ENCODE peak calls at places on chromosomes 11 and 22, in eight cellular contexts. F is left ventricle myocardium inferior, Q is lower leg skin, J is neural crest cell, T is AG09309, M is HFFc6, Y is lower lobe of right lung, S is brain microvascular endothelial cell. P is an unnamed sample.

GRCh38 chr22:42747701-42748513 is 27.2 kb upstream of the A4GALT start:
- DNase-seq in F (no peak), Q (no peak), J (no peak), T (peak; percentile 46), M (peak; percentile 74), Y (no peak), S (peak; percentile 66), P (no peak)

GRCh38 chr11:17494019-17494418 is 17.4 kb upstream of the ABCC8 start:
- DNase-seq in F (no peak), Q (no peak), J (no peak), T (no peak), M (no peak), Y (no peak), S (no peak), P (no peak)

GRCh38 chr22:50696251-50696798 is 23.7 kb downstream of the SHANK3 start:
- DNase-seq in F (peak; percentile 12), Q (no peak), J (no peak), T (no peak), M (no peak), Y (peak; percentile 27), S (no peak), P (peak; percentile 5)

GRCh38 chr22:45455212-45455611 is 41.7 kb downstream of the RIBC2 start:
- DNase-seq in F (no peak), Q (no peak), J (no peak), T (no peak), M (peak; percentile 65), Y (no peak), S (no peak), P (no peak)

GRCh38 chr22:46432164-46433068 is 96.9 kb downstream of the TRMU start:
- DNase-seq in F (no peak), Q (no peak), J (no peak), T (no peak), M (no peak), Y (no peak), S (no peak), P (no peak)

GRCh38 chr11:111419641-111420327 is 40.7 kb upstream of the POU2AF1 start:
- DNase-seq in F (no peak), Q (no peak), J (no peak), T (no peak), M (no peak), Y (no peak), S (no peak), P (no peak)

GRCh38 chr22:25838960-25839741 is 97.2 kb downstream of the MYO18B start:
- DNase-seq in F (no peak), Q (no peak), J (no peak), T (no peak), M (no peak), Y (no peak), S (no peak), P (no peak)

GRCh38 chr11:87022254-87022653 is 15.5 kb upstream of the TMEM135 start:
- DNase-seq in F (no peak), Q (no peak), J (no peak), T (no peak), M (no peak), Y (no peak), S (no peak), P (no peak)

GRCh38 chr22:42788466-42788865 is 67.8 kb upstream of the A4GALT start:
- DNase-seq in F (no peak), Q (no peak), J (no peak), T (no peak), M (no peak), Y (no peak), S (no peak), P (no peak)

GRCh38 chr11:72079776-72080325 is 491 bp downstream of the NUMA1 start:
- DNase-seq in F (no peak), Q (no peak), J (peak; percentile 13), T (no peak), M (no peak), Y (no peak), S (no peak), P (no peak)

GRCh38 chr11:61567286-61568061 is 13.4 kb downstream of the SYT7 start:
- DNase-seq in F (peak; percentile 78), Q (peak; percentile 75), J (peak; percentile 94), T (peak; percentile 20), M (peak; percentile 43), Y (peak; percentile 80), S (peak; percentile 59), P (peak; percentile 88)

GRCh38 chr11:30329150-30329940 is 6.4 kb downstream of the ARL14EP start:
- DNase-seq in F (no peak), Q (no peak), J (no peak), T (no peak), M (no peak), Y (no peak), S (no peak), P (no peak)

GRCh38 chr22:31139066-31139465 is 1.2 kb downstream of the PLA2G3 start:
- DNase-seq in F (no peak), Q (no peak), J (no peak), T (no peak), M (no peak), Y (peak; percentile 33), S (no peak), P (no peak)

GRCh38 chr11:117921893-117922292 is 7.3 kb downstream of the TMPRSS13 start:
- DNase-seq in F (no peak), Q (no peak), J (no peak), T (no peak), M (no peak), Y (no peak), S (no peak), P (no peak)

GRCh38 chr11:44607987-44608386 is 42.5 kb downstream of the CD82 start:
- DNase-seq in F (no peak), Q (no peak), J (no peak), T (no peak), M (no peak), Y (no peak), S (peak; percentile 29), P (no peak)

GRCh38 chr11:2728663-2729332 is 29.0 kb upstream of the KCNQ1OT1 start:
- DNase-seq in F (no peak), Q (no peak), J (peak; percentile 40), T (no peak), M (no peak), Y (no peak), S (no peak), P (no peak)

GRCh38 chr11:78783301-78783700 is 208.6 kb upstream of the NARS2 start:
- DNase-seq in F (no peak), Q (no peak), J (no peak), T (no peak), M (no peak), Y (no peak), S (no peak), P (no peak)

GRCh38 chr11:63761173-63761572 is 7.4 kb downstream of the ZFTA start:
- DNase-seq in F (no peak), Q (no peak), J (peak; percentile 4), T (no peak), M (no peak), Y (no peak), S (no peak), P (no peak)

GRCh38 chr11:65528819-65529350 is 4.0 kb downstream of the SCYL1 start:
- DNase-seq in F (no peak), Q (no peak), J (no peak), T (no peak), M (no peak), Y (no peak), S (no peak), P (no peak)

GRCh38 chr22:37267128-37267587 is 15.2 kb upstream of the CYTH4 start:
- DNase-seq in F (peak; percentile 42), Q (no peak), J (peak; percentile 76), T (no peak), M (no peak), Y (peak; percentile 71), S (no peak), P (peak; percentile 74)

DNA sequence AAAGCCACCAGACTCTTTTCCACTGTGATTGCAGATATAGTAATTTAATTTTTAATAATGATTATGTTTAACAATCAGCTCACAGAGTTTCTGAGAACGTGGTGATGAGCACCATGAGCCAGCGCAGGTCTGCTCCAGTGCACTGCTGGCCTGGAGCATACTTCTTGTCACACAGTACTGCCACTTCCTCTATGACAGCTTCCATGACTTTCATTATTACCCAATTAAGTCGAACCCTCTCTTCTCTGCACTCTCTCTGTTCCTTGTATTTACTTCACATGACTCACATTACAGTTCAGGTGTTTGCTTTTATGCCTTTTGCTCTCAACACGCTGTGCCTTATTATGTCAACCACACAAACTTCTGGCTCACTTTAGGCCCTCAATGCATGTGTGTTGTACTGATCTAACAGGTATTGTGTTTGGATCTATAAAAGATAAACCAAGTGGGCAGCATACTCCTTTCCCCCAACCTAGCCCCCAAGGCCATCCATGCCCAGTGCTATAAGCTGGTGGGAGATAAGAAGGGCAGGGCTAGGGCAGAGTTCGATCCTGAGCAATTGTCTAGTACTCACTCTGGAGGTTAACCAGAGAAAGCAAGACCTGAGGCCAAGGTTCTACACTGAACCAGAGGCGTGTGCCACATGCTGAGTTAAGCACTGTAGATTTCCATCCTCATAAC is 356.4 kb downstream of the INSC start:
- DNase-seq in F (no peak), Q (no peak), J (no peak), T (no peak), M (no peak), Y (no peak), S (no peak), P (no peak)
- TF ChIP-seq CTCF in F (no peak), Q (no peak), J (no peak), T (no peak), M (no peak), Y (no peak), S (no peak), P (no peak)

GRCh38 chr11:7204778-7205177 is 46.9 kb upstream of the SYT9 start:
- DNase-seq in F (no peak), Q (no peak), J (no peak), T (no peak), M (no peak), Y (no peak), S (peak; percentile 74), P (no peak)
- TF ChIP-seq CTCF in F (no peak), Q (no peak), J (no peak), T (no peak), M (no peak), Y (no peak), S (no peak), P (no peak)

GRCh38 chr22:21775061-21775460 is 39.5 kb upstream of the YPEL1 start:
- DNase-seq in F (no peak), Q (no peak), J (no peak), T (no peak), M (no peak), Y (no peak), S (no peak), P (no peak)
- TF ChIP-seq CTCF in F (no peak), Q (no peak), J (no peak), T (no peak), M (no peak), Y (no peak), S (no peak), P (no peak)

DNA sequence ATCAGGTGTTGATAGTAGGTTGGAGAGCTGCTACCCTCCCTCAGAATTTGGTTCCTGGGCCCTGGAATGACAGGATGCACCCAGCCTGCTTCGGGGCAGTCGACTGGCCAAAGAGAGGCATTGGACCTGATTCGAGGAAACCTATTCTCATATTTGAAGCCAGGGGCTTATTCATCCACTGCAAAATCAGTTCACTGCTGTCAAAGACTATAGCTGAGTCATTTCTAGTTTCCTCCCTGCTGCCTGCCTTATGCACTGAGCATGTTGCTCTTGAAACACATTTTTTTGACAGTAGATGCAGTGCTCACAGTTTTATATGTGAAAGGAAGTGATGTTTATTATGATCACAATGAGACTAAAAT is 565.4 kb downstream of the ETS1 start:
- DNase-seq in F (no peak), Q (no peak), J (no peak), T (no peak), M (peak; percentile 62), Y (no peak), S (peak; percentile 48), P (no peak)
- TF ChIP-seq CTCF in F (no peak), Q (no peak), J (no peak), T (no peak), M (peak; percentile 59), Y (no peak), S (no peak), P (no peak)